ENCODE peak calls at places on chromosome 1, in four cellular contexts. Q, T, P and Y are unnamed samples. For H3K36me3, the result is how much of the 10 kb centered on the place peaks cover.

GRCh38 chr1:110348050-110348449 is 8.9 kb downstream of the RBM15 start:
- DNase-seq in Q (no peak), P (no peak), T (no peak), Y (no peak)

GRCh38 chr1:26887125-26887524 is 3.0 kb downstream of the GPN2 start:
- DNase-seq in T (no peak), P (no peak), Q (no peak), Y (no peak)

GRCh38 chr1:53567458-53568250 is 108.5 kb downstream of the DMRTB1 start:
- DNase-seq in T (peak), P (no peak), Q (no peak), Y (no peak)

GRCh38 chr1:151519667-151520066 is 8.5 kb downstream of the CGN start:
- DNase-seq in T (no peak), Q (no peak), P (no peak), Y (no peak)

GRCh38 chr1:226691257-226691656 is 47.8 kb downstream of the ITPKB start:
- DNase-seq in Q (no peak), T (peak), P (no peak), Y (no peak)

GRCh38 chr1:201766117-201766863 is 62.7 kb upstream of the IPO9 start:
- DNase-seq in P (peak), T (peak), Q (peak), Y (no peak)

GRCh38 chr1:84704872-84705426 is 14.7 kb upstream of the SSX2IP start:
- DNase-seq in P (no peak), Q (no peak), T (no peak), Y (no peak)

GRCh38 chr1:83998599-83999315 is at the start of gene TTLL7:
- DNase-seq in T (peak), P (peak), Q (no peak), Y (peak)

GRCh38 chr1:92317836-92318493 is 19.1 kb downstream of the RPAP2 start:
- DNase-seq in Q (no peak), T (no peak), P (no peak), Y (no peak)

GRCh38 chr1:165545974-165546373 is 2.2 kb downstream of the LRRC52 start:
- DNase-seq in P (no peak), Q (no peak), T (no peak), Y (no peak)

GRCh38 chr1:30519201-30519763 is 204.1 kb downstream of the MATN1 start:
- DNase-seq in T (no peak), P (no peak), Q (no peak), Y (no peak)

GRCh38 chr1:110986407-110986891 is 22.7 kb upstream of the LRIF1 start:
- DNase-seq in T (no peak), P (no peak), Q (no peak), Y (no peak)

GRCh38 chr1:85372683-85373446 is 92.1 kb downstream of the DDAH1 start:
- DNase-seq in Q (no peak), T (no peak), P (no peak), Y (no peak)

GRCh38 chr1:9652379-9653194 is 1.1 kb downstream of the PIK3CD start:
- DNase-seq in T (no peak), Q (no peak), P (no peak), Y (no peak)

GRCh38 chr1:55930931-55931271 is 648.5 kb downstream of the PLPP3 start:
- DNase-seq in P (no peak), T (no peak), Q (no peak), Y (no peak)

GRCh38 chr1:38044224-38045215 is 2.1 kb downstream of the POU3F1 start:
- DNase-seq in P (no peak), Q (no peak), T (no peak), Y (no peak)
- H3K36me3 ChIP-seq in P (under half), Q (under half), T (under half), Y (under half)

GRCh38 chr1:234751678-234752077 is 141.7 kb upstream of the IRF2BP2 start:
- DNase-seq in P (no peak), Q (no peak), T (no peak), Y (no peak)
- TF ChIP-seq CTCF in P (no peak), Q (no peak), T (no peak), Y (no peak)

GRCh38 chr1:223707270-223708000 is 4.9 kb upstream of the CAPN2 start:
- DNase-seq in P (peak), T (peak), Q (peak), Y (peak)

GRCh38 chr1:223708651-223709268 is 3.6 kb upstream of the CAPN2 start:
- DNase-seq in P (no peak), T (no peak), Q (no peak), Y (no peak)

GRCh38 chr1:223704921-223705878 is 7.1 kb upstream of the CAPN2 start:
- DNase-seq in P (no peak), Q (no peak), T (no peak), Y (no peak)

GRCh38 chr1:223708001-223708359 is 4.4 kb upstream of the CAPN2 start:
- DNase-seq in Q (no peak), T (no peak), P (no peak), Y (no peak)

GRCh38 chr1:223706077-223706988 is 6.0 kb upstream of the CAPN2 start:
- DNase-seq in Q (peak), P (no peak), T (peak), Y (peak)
- H3K27ac ChIP-seq in Q (peak), P (peak), T (peak), Y (no peak)

GRCh38 chr1:39570477-39571177 is 6.0 kb downstream of the PABPC4 start:
- DNase-seq in P (no peak), T (no peak), Q (no peak), Y (no peak)

GRCh38 chr1:39569034-39569433 is 7.6 kb downstream of the PABPC4 start:
- DNase-seq in Q (no peak), T (no peak), P (no peak), Y (no peak)

GRCh38 chr1:39566441-39567137 is 10.0 kb downstream of the PABPC4 start:
- DNase-seq in T (no peak), Q (no peak), P (no peak), Y (no peak)

GRCh38 chr1:39567302-39567701 is 9.3 kb downstream of the PABPC4 start:
- DNase-seq in T (no peak), Q (no peak), P (no peak), Y (no peak)

GRCh38 chr1:39568208-39568607 is 8.4 kb downstream of the PABPC4 start:
- DNase-seq in Q (no peak), P (no peak), T (no peak), Y (no peak)
- H3K36me3 ChIP-seq in Q (under half), P (half or more), T (under half), Y (half or more)

DNA sequence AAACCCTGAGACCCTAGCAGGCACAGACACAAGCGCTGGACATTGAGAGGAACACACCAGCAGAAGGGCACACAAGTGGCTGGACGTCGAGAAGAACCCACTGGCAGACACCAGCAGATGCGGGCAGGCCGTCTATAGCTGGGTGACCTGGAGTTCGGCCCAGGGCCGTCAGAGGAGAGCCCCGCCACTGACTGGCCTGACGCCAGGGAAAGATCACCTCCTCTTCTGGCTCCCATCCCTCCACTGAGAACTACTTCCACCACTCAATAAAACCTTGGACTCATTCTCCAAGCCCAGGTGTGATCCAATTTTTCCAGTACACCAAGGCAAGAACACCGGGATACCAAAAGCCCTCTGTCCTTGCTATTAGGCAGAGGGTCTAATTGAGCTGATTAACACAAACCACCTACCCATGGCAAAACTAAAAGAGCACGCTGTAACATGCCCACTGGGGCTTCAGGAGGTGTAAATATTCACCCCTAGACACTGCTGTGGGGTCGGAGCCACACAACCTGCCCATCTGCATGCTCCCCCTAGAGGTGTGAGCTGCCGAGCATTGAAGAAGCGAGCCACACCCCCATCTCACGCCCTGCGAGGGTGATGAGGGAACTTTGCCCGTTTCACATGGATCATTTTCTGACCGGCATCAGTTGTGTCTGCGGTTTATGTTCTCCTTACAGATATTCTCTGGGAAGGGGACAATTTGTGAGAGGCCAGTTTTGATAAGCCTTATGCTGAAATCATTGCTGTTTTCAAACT is 104.8 kb downstream of the HLX start:
- DNase-seq in T (no peak), P (no peak), Q (no peak), Y (no peak)
- TF ChIP-seq CTCF in T (no peak), P (no peak), Q (no peak), Y (no peak)

GRCh38 chr1:155069551-155070391 is 6.2 kb downstream of the EFNA4 start:
- DNase-seq in T (no peak), Q (no peak), P (no peak), Y (no peak)

GRCh38 chr1:155070392-155070700 is 6.8 kb downstream of the EFNA4 start:
- DNase-seq in P (no peak), Q (no peak), T (no peak), Y (no peak)

GRCh38 chr1:155072531-155073289 is 5.9 kb upstream of the EFNA3 start:
- DNase-seq in Q (no peak), P (no peak), T (no peak), Y (no peak)

GRCh38 chr1:155071701-155072100 is 6.9 kb upstream of the EFNA3 start:
- DNase-seq in P (no peak), Q (no peak), T (no peak), Y (no peak)

GRCh38 chr1:155070721-155071556 is 7.4 kb downstream of the EFNA4 start:
- DNase-seq in T (peak), P (peak), Q (peak), Y (peak)
- H3K27ac ChIP-seq in T (peak), P (peak), Q (peak), Y (peak)

DNA sequence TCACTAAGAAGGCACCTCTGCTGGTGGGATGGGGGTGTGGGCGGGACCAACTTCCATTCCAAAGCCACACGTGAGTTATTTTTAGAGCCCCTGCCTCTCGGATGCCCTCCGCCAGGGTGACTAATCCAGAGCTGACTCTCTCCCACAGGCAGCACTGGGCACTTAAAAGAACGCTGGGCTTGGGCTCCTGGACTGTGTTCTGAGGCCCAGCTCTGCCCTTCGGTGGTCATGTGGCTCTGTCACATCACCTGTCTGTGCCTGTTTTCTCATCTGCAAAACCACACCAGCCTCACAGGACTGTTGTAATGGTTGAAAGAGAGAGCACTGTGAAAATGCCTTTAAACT is 27.0 kb downstream of the LAMB3 start:
- DNase-seq in Q (no peak), T (no peak), P (no peak), Y (no peak)
- H3K36me3 ChIP-seq in Q (under half), T (under half), P (under half), Y (under half)

GRCh38 chr1:62589321-62589720 is 8.0 kb upstream of the ANGPTL3 start:
- DNase-seq in Q (no peak), P (no peak), T (no peak), Y (no peak)

GRCh38 chr1:62590970-62591368 is 6.4 kb upstream of the ANGPTL3 start:
- DNase-seq in Q (no peak), T (no peak), P (no peak), Y (no peak)

GRCh38 chr1:62588000-62588399 is 9.3 kb upstream of the ANGPTL3 start:
- DNase-seq in Q (no peak), P (no peak), T (no peak), Y (no peak)

GRCh38 chr1:62593825-62594394 is 3.4 kb upstream of the ANGPTL3 start:
- DNase-seq in T (no peak), P (no peak), Q (no peak), Y (no peak)

DNA sequence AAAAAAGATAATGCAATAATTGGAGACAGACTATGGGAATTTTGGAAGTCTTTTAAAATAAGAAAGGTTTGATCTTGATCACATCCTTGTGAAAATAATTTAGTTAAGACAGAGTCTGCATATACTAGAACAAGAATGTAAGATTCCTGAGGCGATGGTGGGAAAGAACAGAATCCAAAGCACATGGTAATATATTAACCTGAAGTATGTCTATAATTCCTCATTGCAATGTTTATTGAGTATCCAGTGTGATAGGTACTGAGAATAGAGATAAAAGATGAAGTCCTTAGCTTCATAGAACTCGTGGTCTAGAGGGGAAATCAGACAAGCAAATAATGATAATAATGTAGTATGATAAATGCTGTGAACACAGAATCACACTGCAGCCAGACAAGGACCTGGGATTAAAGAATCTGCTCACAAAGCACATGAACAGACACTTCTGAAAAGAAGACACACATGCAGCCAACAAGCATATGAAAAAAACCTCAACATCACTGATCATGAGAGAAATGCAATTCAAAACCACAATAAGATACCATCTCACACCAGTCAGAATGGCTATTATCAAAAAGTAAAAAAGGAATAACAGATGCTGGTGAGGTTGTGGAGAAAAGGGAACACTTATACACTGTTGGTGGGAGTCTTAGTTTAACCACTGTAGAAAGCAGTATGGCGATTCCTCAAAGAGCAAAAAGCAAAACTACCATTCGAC is 6.9 kb upstream of the ANGPTL3 start:
- DNase-seq in Q (no peak), T (no peak), P (no peak), Y (no peak)
- TF ChIP-seq CTCF in Q (no peak), T (no peak), P (no peak), Y (no peak)

GRCh38 chr1:235918032-235918431 is 51.3 kb upstream of the LYST start:
- DNase-seq in Q (no peak), T (no peak), P (no peak), Y (no peak)

GRCh38 chr1:235919797-235920475 is 53.2 kb upstream of the LYST start:
- DNase-seq in T (no peak), Q (no peak), P (no peak), Y (no peak)

GRCh38 chr1:235919127-235919796 is 52.6 kb upstream of the LYST start:
- DNase-seq in T (no peak), Q (no peak), P (no peak), Y (no peak)

GRCh38 chr1:235917267-235917811 is 50.6 kb upstream of the LYST start:
- DNase-seq in P (peak), Q (peak), T (peak), Y (peak)

DNA sequence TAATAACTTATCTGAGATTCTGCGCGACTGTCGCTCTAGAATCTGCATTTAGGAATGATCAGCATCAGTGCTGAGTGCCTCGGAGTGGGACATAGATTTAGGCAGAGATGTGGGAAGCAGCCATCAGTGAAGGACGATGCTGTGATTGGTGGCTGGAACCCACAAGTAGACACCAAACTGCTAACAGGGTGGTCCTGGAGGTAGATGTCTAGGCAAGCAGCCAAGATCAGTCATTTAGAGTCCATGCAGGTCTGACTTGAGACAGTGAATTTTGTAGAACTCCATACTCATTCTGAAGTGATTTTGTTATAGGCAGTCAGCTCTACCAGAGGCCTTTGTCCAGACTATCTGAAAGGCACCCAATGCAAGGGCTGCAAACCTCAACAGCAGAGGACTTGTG is 51.8 kb upstream of the LYST start:
- DNase-seq in P (no peak), Q (no peak), T (no peak), Y (no peak)
- H3K27ac ChIP-seq in P (peak), Q (peak), T (peak), Y (peak)

GRCh38 chr1:19387045-19387467 is 74.9 kb downstream of the SLC66A1 start:
- DNase-seq in Q (no peak), P (no peak), T (no peak), Y (no peak)

GRCh38 chr1:19384772-19385187 is 72.7 kb downstream of the SLC66A1 start:
- DNase-seq in T (no peak), P (no peak), Q (no peak), Y (no peak)

GRCh38 chr1:19384113-19384512 is 72.0 kb downstream of the SLC66A1 start:
- DNase-seq in P (no peak), T (peak), Q (no peak), Y (no peak)

GRCh38 chr1:19385236-19385635 is 73.1 kb downstream of the SLC66A1 start:
- DNase-seq in P (no peak), Q (no peak), T (no peak), Y (no peak)

GRCh38 chr1:19385869-19386591 is 73.9 kb downstream of the SLC66A1 start:
- DNase-seq in P (peak), Q (peak), T (peak), Y (peak)
- H3K36me3 ChIP-seq in P (under half), Q (under half), T (under half), Y (under half)